ENCODE peak calls at places on chromosomes 4 and X, in seven cellular contexts. F is cardiac muscle cell, K is tibial nerve, L is Peyer's patch, C is upper lobe of right lung, R is HCT116, X is gastrocnemius medialis. A is an unnamed sample.

GRCh38 chr4:184762100-184762499 is 28.2 kb upstream of the CENPU start:
- DNase-seq in C (no peak), K (no peak), R (no peak), L (no peak), X (no peak), F (no peak), A (no peak)

GRCh38 chr4:123386608-123387007 is 10.0 kb upstream of the SPRY1 start:
- DNase-seq in F (peak; percentile 25), C (no peak), X (no peak), K (no peak), R (no peak), L (no peak), A (no peak)

GRCh38 chr4:111213520-111213919 is 590.6 kb upstream of the PITX2 start:
- DNase-seq in K (no peak), C (no peak), X (no peak), F (no peak), L (no peak), R (no peak), A (no peak)

GRCh38 chrX:4787971-4788370 is 1074.5 kb upstream of the PRKX start:
- DNase-seq in X (no peak), L (no peak), F (no peak), K (no peak), C (no peak), R (no peak), A (no peak)

GRCh38 chrX:50375481-50376267 is 95.0 kb downstream of the DGKK start:
- DNase-seq in X (no peak), F (no peak), R (no peak), C (no peak), L (peak; percentile 43), K (no peak), A (no peak)

GRCh38 chrX:53732797-53733196 is 46.3 kb upstream of the HUWE1 start:
- DNase-seq in L (no peak), F (no peak), K (no peak), R (no peak), C (no peak), X (no peak), A (no peak)

GRCh38 chrX:106752101-106752678 is 25.7 kb downstream of the RNF128 start:
- DNase-seq in C (no peak), F (peak; percentile 10), X (no peak), K (no peak), L (no peak), R (no peak), A (no peak)

GRCh38 chr4:10354746-10355145 is 102.5 kb downstream of the ZNF518B start:
- DNase-seq in L (no peak), R (no peak), K (no peak), X (no peak), C (no peak), F (no peak), A (no peak)

GRCh38 chr4:47623916-47624554 is 139.0 kb downstream of the ATP10D start:
- DNase-seq in X (no peak), C (no peak), F (peak; percentile 79), R (no peak), L (no peak), K (no peak), A (no peak)

GRCh38 chrX:40266490-40267333 is 169.0 kb upstream of the BCOR start:
- DNase-seq in K (peak; percentile 26), X (peak; percentile 11), L (peak; percentile 81), C (peak; percentile 86), F (peak; percentile 74), R (peak; percentile 29), A (peak; percentile 72)

DNA sequence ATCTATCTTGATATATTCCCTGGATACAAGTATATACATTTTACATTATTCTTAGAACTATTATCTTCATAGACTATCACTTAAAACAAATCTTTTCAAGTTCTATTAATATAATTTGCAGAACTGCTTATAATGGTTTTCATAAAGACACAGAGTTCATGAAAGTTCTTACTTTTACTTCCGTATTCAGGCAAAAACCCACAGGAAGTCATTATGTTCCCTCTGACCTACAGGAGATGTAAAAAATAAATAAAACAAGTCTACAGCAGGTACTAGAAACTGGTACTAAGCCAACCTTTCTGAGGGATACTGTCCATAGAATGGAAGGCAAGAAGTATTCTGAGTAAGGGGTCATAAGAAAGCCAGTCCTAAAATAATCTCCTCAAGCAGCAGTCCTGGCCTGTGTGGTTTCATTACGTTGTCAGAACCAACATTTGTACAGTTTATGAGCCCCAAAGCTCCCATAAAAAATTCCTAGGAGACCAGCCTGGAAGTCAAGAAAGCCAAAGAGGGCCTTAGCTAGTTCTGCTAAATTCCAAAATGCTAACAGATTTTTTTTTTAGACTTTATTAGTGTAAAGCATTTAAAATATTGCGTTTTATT is 68.6 kb downstream of the CAMK2D start:
- DNase-seq in R (no peak), X (no peak), C (no peak), L (no peak), F (no peak), K (no peak), A (no peak)
- H3K27ac ChIP-seq in R (no peak overlapping the region), X (peak overlapping the region; percentile 21), C (no peak overlapping the region), L (no peak overlapping the region), F (no peak overlapping the region), K (no peak overlapping the region), A (peak overlapping the region; percentile 24)

GRCh38 chrX:56233100-56233499 is 944 bp downstream of the KLF8 start:
- DNase-seq in L (no peak), R (no peak), F (no peak), K (no peak), C (peak; percentile 48), X (no peak), A (no peak)

GRCh38 chrX:56228914-56229313 is 3.2 kb upstream of the KLF8 start:
- DNase-seq in L (no peak), X (no peak), R (no peak), C (no peak), K (no peak), F (no peak), A (no peak)

GRCh38 chrX:56231706-56232105 is 450 bp upstream of the KLF8 start:
- DNase-seq in L (no peak), C (no peak), X (no peak), R (no peak), K (no peak), F (no peak), A (no peak)

GRCh38 chrX:56232221-56233082 is at the start of gene KLF8:
- DNase-seq in X (peak; percentile 22), C (peak; percentile 80), R (peak; percentile 8), K (peak; percentile 39), L (peak; percentile 58), F (peak; percentile 8), A (peak; percentile 69)

GRCh38 chrX:56233682-56234081 is 1.5 kb downstream of the KLF8 start:
- DNase-seq in X (peak; percentile 51), R (peak; percentile 29), F (peak; percentile 38), C (peak; percentile 80), L (no peak), K (peak; percentile 24), A (peak; percentile 76)
- H3K27ac ChIP-seq in X (peak overlapping the region; percentile 76), R (no peak overlapping the region), F (no peak overlapping the region), C (peak overlapping the region; percentile 74), L (peak overlapping the region; percentile 49), K (peak overlapping the region; percentile 67), A (peak overlapping the region; percentile 75)

DNA sequence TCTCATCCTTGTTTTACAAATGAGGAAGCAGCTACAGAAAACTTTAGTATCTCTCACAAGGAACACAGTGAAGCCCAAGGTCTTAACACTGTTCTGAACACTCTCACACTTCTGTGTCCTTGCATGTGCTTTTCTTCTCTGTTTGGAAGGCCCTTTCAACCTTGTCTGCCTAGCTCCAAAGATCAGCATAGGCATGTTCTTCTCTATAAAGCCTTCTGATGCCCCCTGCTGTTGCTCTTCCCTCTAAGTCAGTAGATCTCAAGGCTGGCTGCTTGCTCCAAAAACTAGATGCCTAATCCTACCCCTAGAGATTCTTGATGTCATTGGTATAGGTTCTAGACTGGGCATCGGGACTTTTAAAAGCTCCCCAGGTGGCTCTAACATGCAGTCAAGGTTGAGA is 5.9 kb downstream of the APOO start:
- DNase-seq in X (peak; percentile 7), K (peak; percentile 13), L (no peak), R (peak; percentile 67), F (peak; percentile 88), C (no peak), A (no peak)
- H3K27ac ChIP-seq in X (peak overlapping the region; percentile 50), K (peak overlapping the region; percentile 67), L (no peak overlapping the region), R (peak overlapping the region; percentile 81), F (peak overlapping the region; percentile 76), C (peak overlapping the region; percentile 58), A (peak overlapping the region; percentile 73)

DNA sequence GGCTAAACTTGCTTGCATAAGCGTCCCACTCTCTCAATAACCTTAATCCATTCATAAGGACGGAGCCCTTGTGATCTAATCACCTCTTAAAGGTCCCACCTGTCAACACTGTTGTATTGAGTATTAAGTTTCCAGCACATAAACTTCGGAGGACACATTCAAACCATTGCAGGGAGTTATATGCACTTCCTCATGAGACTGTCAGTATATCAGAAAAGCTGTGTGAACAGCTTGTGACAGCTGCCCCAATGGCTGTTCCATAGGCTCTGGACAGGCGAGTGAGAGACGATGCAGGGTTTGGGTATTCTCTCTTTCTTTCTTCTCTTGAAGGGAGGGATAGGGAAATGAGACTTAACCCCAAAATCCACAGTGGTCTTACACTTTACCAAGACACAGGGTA is 64.2 kb upstream of the RPL34 start:
- DNase-seq in K (no peak), L (no peak), F (no peak), R (no peak), X (no peak), C (no peak), A (no peak)
- H3K27ac ChIP-seq in K (no peak overlapping the region), L (no peak overlapping the region), F (no peak overlapping the region), R (no peak overlapping the region), X (no peak overlapping the region), C (no peak overlapping the region), A (no peak overlapping the region)

DNA sequence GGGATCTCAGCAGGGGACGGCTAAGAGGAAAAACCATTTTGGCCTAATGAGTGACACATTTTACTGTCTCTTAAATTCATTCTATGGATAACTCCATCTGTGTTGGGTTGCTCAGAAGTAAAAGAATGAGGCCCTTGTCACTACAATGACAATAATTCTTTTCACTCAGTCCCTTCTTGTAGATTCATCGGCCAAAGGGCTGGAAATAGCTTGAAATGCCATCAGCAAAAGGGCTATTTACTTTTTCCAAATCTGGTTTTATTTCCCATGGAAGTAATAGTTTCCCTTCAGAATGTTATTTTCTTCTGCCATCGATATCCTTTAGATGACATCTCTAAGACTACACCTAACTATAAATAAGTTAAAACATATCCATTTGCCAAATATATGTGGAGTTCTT is 7.4 kb downstream of the MEPE start:
- DNase-seq in L (no peak), R (no peak), F (no peak), K (no peak), X (no peak), C (no peak), A (no peak)
- H3K27ac ChIP-seq in L (no peak overlapping the region), R (no peak overlapping the region), F (no peak overlapping the region), K (no peak overlapping the region), X (no peak overlapping the region), C (no peak overlapping the region), A (no peak overlapping the region)

DNA sequence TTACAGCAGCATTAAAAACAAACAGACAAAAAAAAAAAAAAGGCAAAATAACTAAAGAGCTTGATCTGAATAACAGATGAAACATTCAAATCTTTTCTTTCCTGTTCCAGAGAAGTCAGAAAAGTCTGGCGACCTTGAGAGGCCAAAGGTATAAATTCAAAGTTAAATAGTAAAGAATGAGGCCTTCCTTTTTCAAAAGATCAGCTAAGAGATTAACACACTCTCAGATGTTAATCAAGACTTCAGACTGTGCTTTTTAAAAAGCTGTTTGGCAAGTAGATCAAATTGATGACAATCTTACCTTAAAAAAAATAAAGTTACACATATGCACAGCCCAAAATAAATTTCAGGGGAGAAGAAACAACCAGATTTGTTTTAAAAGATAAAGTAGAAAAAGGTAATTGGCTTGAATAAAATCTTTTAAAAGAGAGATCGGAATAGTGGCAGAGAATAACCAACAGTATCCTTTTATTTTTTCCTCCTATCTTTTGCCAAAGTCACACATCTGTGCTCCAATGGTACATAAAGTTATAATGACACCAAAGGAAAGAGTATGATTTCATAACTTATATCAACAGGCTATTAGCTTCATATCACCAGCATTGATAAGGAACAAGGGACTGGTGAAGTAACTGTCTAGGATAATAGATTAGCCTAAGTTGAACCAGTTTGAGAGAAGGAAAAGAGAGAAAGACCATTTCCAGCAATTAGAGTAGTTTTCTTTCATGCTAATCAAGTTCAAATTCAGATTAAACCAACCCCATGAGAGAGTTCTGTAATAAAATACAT is 70.4 kb downstream of the METTL14 start:
- DNase-seq in X (no peak), F (no peak), L (no peak), K (no peak), R (no peak), C (no peak), A (no peak)
- H3K27ac ChIP-seq in X (peak overlapping the region; percentile 25), F (no peak overlapping the region), L (no peak overlapping the region), K (peak overlapping the region; percentile 10), R (no peak overlapping the region), C (peak overlapping the region; percentile 17), A (peak overlapping the region; percentile 18)